ENCODE peak calls at places on chromosome 2, in nine cellular contexts. E, A, K, D, U, C, S, B and W are unnamed samples.
A peak's percentile ranks its signal among the peaks of the same experiment; 100 is the strongest.

GRCh38 chr2:180707867-180708205 is 272.6 kb upstream of the UBE2E3 start:
- DNase-seq in E (peak; percentile 90), A (no peak), K (peak; percentile 61), D (no peak), U (no peak), C (no peak), S (peak; percentile 73), B (no peak), W (peak; percentile 98)

GRCh38 chr2:168944065-168944464 is 43.0 kb downstream of the G6PC2 start:
- DNase-seq in E (peak; percentile 14), A (no peak), K (no peak), D (no peak), U (no peak), C (no peak), S (no peak), B (no peak), W (no peak)

GRCh38 chr2:26606847-26607190 is 34.3 kb downstream of the CIB4 start:
- DNase-seq in E (no peak), A (no peak), K (no peak), D (no peak), U (no peak), C (no peak), S (peak; percentile 15), B (no peak), W (no peak)

GRCh38 chr2:65566617-65567016 is 134.2 kb upstream of the SPRED2 start:
- DNase-seq in E (no peak), A (no peak), K (no peak), D (no peak), U (no peak), C (no peak), S (peak; percentile 81), B (no peak), W (peak; percentile 73)

GRCh38 chr2:188078544-188078943 is 213.1 kb upstream of the GULP1 start:
- DNase-seq in E (no peak), A (no peak), K (no peak), D (peak; percentile 61), U (no peak), C (no peak), S (no peak), B (no peak), W (no peak)

GRCh38 chr2:101120124-101120996 is 30.8 kb downstream of the TBC1D8 start:
- DNase-seq in E (peak; percentile 67), A (peak; percentile 97), K (no peak), D (peak; percentile 35), U (no peak), C (peak; percentile 80), S (peak; percentile 85), B (peak; percentile 78), W (peak; percentile 99)

GRCh38 chr2:343355-343754 is 55.5 kb upstream of the ALKAL2 start:
- DNase-seq in E (no peak), A (no peak), K (no peak), D (no peak), U (no peak), C (no peak), S (no peak), B (no peak), W (no peak)

GRCh38 chr2:126275093-126275492 is 380.9 kb upstream of the GYPC start:
- DNase-seq in E (no peak), A (no peak), K (no peak), D (no peak), U (no peak), C (no peak), S (no peak), B (no peak), W (no peak)

GRCh38 chr2:905833-906140 is 44.9 kb upstream of the SNTG2 start:
- DNase-seq in E (no peak), A (peak; percentile 23), K (no peak), D (no peak), U (no peak), C (no peak), S (no peak), B (no peak), W (no peak)

GRCh38 chr2:144379891-144380311 is 140.0 kb downstream of the ZEB2 start:
- DNase-seq in E (peak; percentile 35), A (no peak), K (no peak), D (no peak), U (no peak), C (peak; percentile 30), S (no peak), B (no peak), W (no peak)

GRCh38 chr2:175976758-175977157 is 25.3 kb downstream of the LNPK start:
- DNase-seq in E (no peak), A (no peak), K (no peak), D (no peak), U (no peak), C (no peak), S (no peak), B (no peak), W (no peak)

GRCh38 chr2:127386764-127387654 is 766 bp downstream of the MAP3K2 start:
- DNase-seq in E (peak; percentile 96), A (peak; percentile 85), K (peak; percentile 78), D (peak; percentile 96), U (peak; percentile 52), C (peak; percentile 85), S (no peak), B (peak; percentile 82), W (peak; percentile 73)

GRCh38 chr2:36405183-36405582 is 49.6 kb downstream of the CRIM1 start:
- DNase-seq in E (no peak), A (no peak), K (no peak), D (no peak), U (no peak), C (no peak), S (no peak), B (no peak), W (no peak)

GRCh38 chr2:158735822-158736580 is 59.1 kb upstream of the DAPL1 start:
- DNase-seq in E (no peak), A (no peak), K (no peak), D (no peak), U (no peak), C (no peak), S (no peak), B (no peak), W (peak; percentile 38)

GRCh38 chr2:119455066-119455718 is 23.5 kb downstream of the TMEM37 start:
- DNase-seq in E (peak; percentile 69), A (no peak), K (no peak), D (no peak), U (no peak), C (no peak), S (no peak), B (no peak), W (no peak)
- TF ChIP-seq CTCF in E (no peak), A (no peak), K (no peak), D (no peak), U (no peak), C (no peak), S (no peak), B (no peak), W (no peak)

DNA sequence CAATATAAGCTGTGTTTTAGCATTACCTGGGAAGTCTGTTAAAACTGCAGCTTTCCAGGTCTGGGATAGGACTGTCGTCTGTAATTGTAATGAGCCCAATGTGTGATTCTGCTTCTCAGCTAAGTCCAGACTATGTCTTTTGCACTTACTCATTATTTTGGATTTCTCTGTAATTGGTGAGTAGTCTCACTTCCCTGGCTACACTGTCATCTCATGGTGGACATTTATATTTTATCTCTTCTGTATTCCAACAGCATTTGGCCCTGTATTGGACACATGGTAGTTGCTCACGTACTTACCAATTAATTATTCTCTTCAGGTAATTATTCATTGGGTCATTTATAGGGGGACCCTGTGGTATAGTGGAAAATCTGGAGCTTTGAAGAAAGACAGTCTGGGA is 28.0 kb downstream of the LHCGR start:
- DNase-seq in E (peak; percentile 55), A (no peak), K (no peak), D (no peak), U (no peak), C (no peak), S (no peak), B (no peak), W (no peak)
- TF ChIP-seq CTCF in E (peak; percentile 12), A (no peak), K (no peak), D (no peak), U (peak; percentile 35), C (no peak), S (no peak), B (no peak), W (no peak)

GRCh38 chr2:149449017-149449416 is 118.6 kb downstream of the LYPD6 start:
- DNase-seq in E (no peak), A (no peak), K (no peak), D (no peak), U (no peak), C (no peak), S (no peak), B (no peak), W (no peak)

GRCh38 chr2:149451417-149452165 is 121.2 kb downstream of the LYPD6 start:
- DNase-seq in E (no peak), A (no peak), K (no peak), D (peak; percentile 15), U (no peak), C (no peak), S (no peak), B (no peak), W (no peak)

GRCh38 chr2:149446735-149447134 is 116.3 kb downstream of the LYPD6 start:
- DNase-seq in E (no peak), A (no peak), K (no peak), D (no peak), U (no peak), C (no peak), S (no peak), B (no peak), W (no peak)

GRCh38 chr2:149448315-149448714 is 117.9 kb downstream of the LYPD6 start:
- DNase-seq in E (no peak), A (no peak), K (no peak), D (no peak), U (no peak), C (no peak), S (no peak), B (no peak), W (no peak)
- TF ChIP-seq CTCF in E (no peak), A (no peak), K (no peak), D (no peak), U (no peak), C (no peak), S (no peak), B (no peak), W (no peak)

GRCh38 chr2:113406114-113406513 is 31.4 kb upstream of the ZNG1B start:
- DNase-seq in E (no peak), A (no peak), K (no peak), D (peak; percentile 54), U (no peak), C (no peak), S (no peak), B (no peak), W (no peak)

DNA sequence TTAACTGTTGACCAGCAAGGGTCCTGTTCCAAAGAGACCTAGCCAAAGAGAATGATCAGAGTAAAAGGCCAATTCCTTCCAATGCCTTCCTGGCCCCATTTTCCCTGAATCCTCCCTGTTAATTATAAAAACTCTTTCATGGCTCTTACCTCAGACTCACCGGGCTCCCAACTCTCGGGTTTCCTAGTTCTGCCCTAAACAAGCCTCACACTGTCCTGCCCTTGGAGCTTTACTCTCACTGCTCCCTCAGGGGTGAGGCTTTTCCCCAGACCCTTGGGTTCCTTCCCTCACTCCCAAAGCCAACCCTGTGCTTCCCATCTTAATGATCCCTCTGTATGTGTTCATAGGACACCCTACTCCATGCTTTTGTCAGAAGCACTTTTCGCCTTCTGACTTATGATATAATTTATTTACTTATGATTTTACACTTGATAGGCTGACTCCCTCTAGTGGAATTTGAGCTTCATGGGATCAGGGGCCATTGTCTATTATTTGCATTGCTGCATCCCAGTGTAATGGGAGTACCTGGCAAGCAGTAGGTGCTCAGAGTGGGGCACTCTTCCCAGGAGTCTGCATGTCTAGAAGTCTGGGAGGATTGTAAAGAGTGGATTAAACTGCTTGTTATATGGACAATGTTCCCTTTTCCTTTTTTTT is 29.9 kb upstream of the ZNG1B start:
- DNase-seq in E (no peak), A (no peak), K (no peak), D (no peak), U (no peak), C (no peak), S (no peak), B (no peak), W (peak; percentile 48)
- TF ChIP-seq CTCF in E (no peak), A (peak; percentile 11), K (peak; percentile 33), D (no peak), U (peak; percentile 9), C (no peak), S (peak; percentile 42), B (no peak), W (peak; percentile 35)